ENCODE peak calls at places on chromosomes 12 and 14, in four cellular contexts. N, I, Y and G are unnamed samples.

GRCh38 chr12:64631197-64631596 is 20.9 kb downstream of the RASSF3 start:
- DNase-seq in N (no peak), I (no peak), Y (no peak), G (no peak)

GRCh38 chr14:65260786-65261185 is 151.7 kb upstream of the FUT8 start:
- DNase-seq in N (no peak), I (no peak), Y (no peak), G (no peak)

GRCh38 chr14:61140872-61141271 is 140.3 kb downstream of the TMEM30B start:
- DNase-seq in N (no peak), I (no peak), Y (peak; percentile 15), G (no peak)

GRCh38 chr12:57048423-57048822 is 1.5 kb downstream of the MYO1A start:
- DNase-seq in N (no peak), I (no peak), Y (no peak), G (no peak)

GRCh38 chr14:102772781-102773570 is 4.3 kb upstream of the TRAF3 start:
- DNase-seq in N (no peak), I (no peak), Y (no peak), G (no peak)

GRCh38 chr12:7349418-7349817 is 45.5 kb downstream of the ACSM4 start:
- DNase-seq in N (no peak), I (no peak), Y (no peak), G (no peak)

GRCh38 chr14:33754264-33754663 is 196.6 kb downstream of the EGLN3 start:
- DNase-seq in N (no peak), I (no peak), Y (peak; percentile 51), G (no peak)

GRCh38 chr12:116172224-116172849 is 105.2 kb downstream of the MED13L start:
- DNase-seq in N (no peak), I (no peak), Y (no peak), G (no peak)

GRCh38 chr12:77366616-77367015 is 301.2 kb upstream of the E2F7 start:
- DNase-seq in N (no peak), I (no peak), Y (no peak), G (no peak)

GRCh38 chr12:56104815-56105476 is 587 bp downstream of the PA2G4 start:
- DNase-seq in N (no peak), I (no peak), Y (no peak), G (no peak)

GRCh38 chr12:16606936-16607335 is 974 bp upstream of the LMO3 start:
- DNase-seq in N (no peak), I (no peak), Y (no peak), G (no peak)

GRCh38 chr14:106844608-106845285 is 1318.4 kb downstream of the TMEM121 start:
- DNase-seq in N (no peak), I (peak; percentile 49), Y (peak; percentile 48), G (no peak)

GRCh38 chr12:124170756-124171155 is 124.1 kb upstream of the RFLNA start:
- DNase-seq in N (no peak), I (no peak), Y (no peak), G (no peak)

GRCh38 chr14:93970967-93971634 is 5.3 kb downstream of the ASB2 start:
- DNase-seq in N (no peak), I (no peak), Y (no peak), G (no peak)

GRCh38 chr12:64608901-64609542 is 1.3 kb upstream of the RASSF3 start:
- DNase-seq in N (peak; percentile 59), I (peak; percentile 27), Y (peak; percentile 65), G (no peak)